ENCODE peak calls at places on chromosomes 2 and 18, in six cellular contexts. C, R, B, J, L and P are unnamed samples. For H3K27me3, the result is how much of the 10 kb centered on the place peaks cover.

GRCh38 chr2:60073201-60073600 is 480.3 kb downstream of the BCL11A start:
- DNase-seq in C (peak), R (no peak), B (no peak), J (no peak), L (no peak), P (no peak)

GRCh38 chr2:53600835-53601234 is 166.8 kb upstream of the CHAC2 start:
- DNase-seq in C (no peak), R (no peak), B (no peak), J (no peak), L (no peak), P (peak)

GRCh38 chr2:64404002-64404731 is 49.8 kb upstream of the LGALSL start:
- DNase-seq in C (peak), R (peak), B (peak), J (no peak), L (peak), P (peak)

GRCh38 chr2:208097801-208098200 is 26.5 kb downstream of the CRYGD start:
- DNase-seq in C (no peak), R (no peak), B (no peak), J (no peak), L (peak), P (peak)

GRCh38 chr2:54455584-54456525 is at the start of gene SPTBN1:
- DNase-seq in C (peak), R (no peak), B (peak), J (peak), L (peak), P (peak)

GRCh38 chr2:126862730-126863129 is 36.0 kb upstream of the TEX51 start:
- DNase-seq in C (no peak), R (no peak), B (no peak), J (no peak), L (no peak), P (no peak)

GRCh38 chr2:237298323-237299118 is 115.4 kb downstream of the COL6A3 start:
- DNase-seq in C (no peak), R (no peak), B (no peak), J (peak), L (peak), P (peak)

GRCh38 chr2:138107288-138107687 is 143.0 kb downstream of the HNMT start:
- DNase-seq in C (no peak), R (no peak), B (no peak), J (no peak), L (no peak), P (no peak)

GRCh38 chr2:229728360-229728759 is 14.0 kb upstream of the DNER start:
- DNase-seq in C (no peak), R (no peak), B (no peak), J (no peak), L (peak), P (peak)

GRCh38 chr18:8709248-8710059 is 4.1 kb downstream of the MTCL1 start:
- DNase-seq in C (no peak), R (no peak), B (no peak), J (no peak), L (no peak), P (no peak)

GRCh38 chr2:222686086-222686750 is 14.8 kb downstream of the MOGAT1 start:
- DNase-seq in C (no peak), R (no peak), B (no peak), J (no peak), L (no peak), P (no peak)

GRCh38 chr2:134982603-134983002 is 64.0 kb downstream of the CCNT2 start:
- DNase-seq in C (no peak), R (no peak), B (no peak), J (no peak), L (no peak), P (no peak)

GRCh38 chr18:11040823-11041712 is 108.3 kb downstream of the PIEZO2 start:
- DNase-seq in C (no peak), R (peak), B (peak), J (no peak), L (peak), P (peak)

GRCh38 chr2:120326048-120326447 is 19.9 kb upstream of the INHBB start:
- DNase-seq in C (no peak), R (no peak), B (no peak), J (no peak), L (no peak), P (no peak)

GRCh38 chr2:9236867-9237266 is 30.3 kb downstream of the ASAP2 start:
- DNase-seq in C (peak), R (no peak), B (peak), J (no peak), L (no peak), P (no peak)

GRCh38 chr2:86498468-86499260 is 57.5 kb downstream of the KDM3A start:
- DNase-seq in C (no peak), R (no peak), B (no peak), J (no peak), L (peak), P (no peak)

GRCh38 chr2:110873597-110874525 is 141.5 kb downstream of the ACOXL start:
- DNase-seq in C (peak), R (no peak), B (no peak), J (no peak), L (no peak), P (no peak)

GRCh38 chr18:74373428-74373827 is 57.8 kb downstream of the C18orf63 start:
- DNase-seq in C (no peak), R (no peak), B (no peak), J (no peak), L (no peak), P (no peak)

GRCh38 chr2:67036446-67036845 is 360.7 kb upstream of the ETAA1 start:
- DNase-seq in C (no peak), R (no peak), B (no peak), J (no peak), L (peak), P (no peak)

GRCh38 chr2:108615480-108616090 is 81.3 kb downstream of the LIMS1 start:
- DNase-seq in C (no peak), R (no peak), B (no peak), J (no peak), L (no peak), P (no peak)

GRCh38 chr18:24270937-24271380 is 126.7 kb downstream of the OSBPL1A start:
- DNase-seq in C (no peak), R (no peak), B (no peak), J (no peak), L (peak), P (peak)

GRCh38 chr2:8534729-8535397 is 147.0 kb upstream of the ID2 start:
- DNase-seq in C (peak), R (no peak), B (peak), J (no peak), L (peak), P (peak)

GRCh38 chr2:79547568-79547967 is 34.7 kb downstream of the CTNNA2 start:
- DNase-seq in C (no peak), R (no peak), B (no peak), J (no peak), L (no peak), P (no peak)

GRCh38 chr18:77101410-77102245 is 31.0 kb downstream of the MBP start:
- DNase-seq in C (no peak), R (no peak), B (peak), J (peak), L (peak), P (peak)

DNA sequence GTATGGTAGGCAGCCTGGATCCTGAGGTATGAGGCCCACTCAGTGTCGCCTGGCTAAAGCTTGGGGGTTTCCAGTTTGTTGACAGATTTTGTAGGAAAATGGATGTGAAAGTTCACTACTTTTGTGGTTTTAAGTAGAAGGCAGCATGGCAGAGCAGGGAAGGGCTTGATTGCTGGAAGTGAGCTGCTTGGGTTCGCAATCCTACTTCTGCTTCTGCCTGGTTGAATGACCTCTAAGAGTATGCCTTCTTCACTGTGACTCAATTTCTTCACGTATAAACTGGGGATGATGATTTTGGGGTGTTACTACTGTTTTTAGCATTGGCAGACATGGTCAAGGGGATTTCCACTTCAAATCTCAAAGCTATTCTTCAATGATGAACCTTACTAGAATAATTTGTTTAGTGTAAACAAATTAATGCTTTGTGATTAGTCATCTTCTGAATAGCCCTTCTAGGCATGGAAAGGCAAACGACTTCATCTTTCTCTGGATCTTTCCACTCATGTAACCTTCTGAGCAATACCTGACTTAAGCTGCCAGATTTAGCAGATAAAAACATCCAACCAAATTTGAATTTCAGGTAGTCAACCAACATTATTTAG is 13.2 kb downstream of the BMP10 start:
- DNase-seq in C (no peak), R (no peak), B (no peak), J (no peak), L (no peak), P (no peak)
- H3K27me3 ChIP-seq in C (under half), R (under half), B (under half), J (under half), L (under half), P (under half)

GRCh38 chr2:149039213-149039724 is 770 bp downstream of the LYPD6B start:
- DNase-seq in C (no peak), R (no peak), B (no peak), J (no peak), L (no peak), P (no peak)
- H3K27me3 ChIP-seq in C (under half), R (under half), B (under half), J (under half), L (under half), P (under half)

DNA sequence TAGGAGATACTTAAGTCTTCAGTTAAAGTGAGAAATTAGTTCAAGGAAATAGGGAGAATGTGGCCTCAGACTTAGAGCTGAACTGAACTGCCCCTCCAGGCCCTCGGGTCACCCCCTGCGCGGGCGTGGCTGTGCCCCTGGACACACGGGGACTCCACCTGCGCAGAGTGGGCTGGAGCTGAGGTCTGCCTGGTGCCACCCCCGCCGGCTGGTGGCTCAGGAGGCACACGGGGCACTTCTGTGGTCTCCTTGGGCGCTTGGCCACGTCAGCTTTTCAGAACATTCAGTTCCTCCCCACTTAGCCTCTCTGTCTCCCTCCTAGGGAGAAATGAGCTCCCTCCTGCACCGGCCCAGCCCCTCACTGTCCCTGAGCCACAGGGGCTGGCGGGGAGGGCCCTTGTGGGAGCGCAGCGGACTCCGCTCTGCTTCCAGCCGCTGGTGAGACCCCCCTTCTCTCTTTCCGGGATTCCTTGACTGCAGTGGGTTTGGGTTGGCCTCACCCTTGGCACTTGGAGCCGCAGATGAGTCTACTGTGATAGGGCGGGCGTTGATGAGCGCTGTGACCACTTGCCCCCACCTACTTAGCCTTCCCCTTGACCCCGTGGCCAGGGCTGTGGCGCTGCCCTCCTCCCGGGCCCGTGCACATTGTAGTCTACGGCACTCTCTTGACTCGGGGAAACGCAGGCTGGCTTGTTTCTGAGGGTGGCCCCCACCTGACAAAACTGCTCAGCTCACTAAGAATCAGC is 18.2 kb upstream of the PDIA6 start:
- DNase-seq in C (peak), R (no peak), B (no peak), J (no peak), L (no peak), P (no peak)
- H3K27me3 ChIP-seq in C (under half), R (under half), B (under half), J (under half), L (half or more), P (under half)

GRCh38 chr18:22346968-22347611 is 70.6 kb downstream of the CTAGE1 start:
- DNase-seq in C (no peak), R (no peak), B (peak), J (no peak), L (peak), P (peak)

GRCh38 chr18:22347624-22348511 is 69.8 kb downstream of the CTAGE1 start:
- DNase-seq in C (no peak), R (no peak), B (peak), J (no peak), L (peak), P (no peak)

GRCh38 chr18:22348521-22349316 is 69.0 kb downstream of the CTAGE1 start:
- DNase-seq in C (peak), R (no peak), B (peak), J (no peak), L (peak), P (peak)

GRCh38 chr18:22349317-22349898 is 68.3 kb downstream of the CTAGE1 start:
- DNase-seq in C (no peak), R (no peak), B (peak), J (no peak), L (peak), P (no peak)

DNA sequence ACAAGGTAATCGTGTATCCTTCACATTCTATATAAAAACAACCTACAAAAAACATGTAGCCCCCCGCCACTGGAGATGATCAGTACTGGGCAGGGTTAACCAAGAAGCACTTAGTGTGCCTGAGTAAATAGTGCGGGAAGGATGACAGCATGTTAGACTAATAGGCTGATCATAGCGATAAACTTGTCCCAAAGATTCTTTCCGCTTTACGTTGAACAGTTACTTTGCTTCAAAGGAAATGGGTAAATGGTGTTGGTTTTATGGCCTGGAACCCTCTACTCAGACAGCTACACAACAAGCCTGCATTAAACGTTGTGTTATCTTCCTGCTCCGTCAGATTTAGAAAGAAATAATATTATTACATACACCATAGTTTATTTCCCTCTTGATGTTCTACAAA is 67.7 kb downstream of the CTAGE1 start:
- DNase-seq in C (no peak), R (no peak), B (no peak), J (no peak), L (peak), P (no peak)
- H3K27me3 ChIP-seq in C (under half), R (under half), B (under half), J (under half), L (under half), P (under half)

GRCh38 chr2:240703417-240704341 is 12.0 kb downstream of the AQP12A start:
- DNase-seq in C (peak), R (no peak), B (no peak), J (no peak), L (no peak), P (peak)

GRCh38 chr2:240707046-240707756 is 15.5 kb downstream of the AQP12A start:
- DNase-seq in C (no peak), R (no peak), B (no peak), J (no peak), L (no peak), P (no peak)

GRCh38 chr2:240707791-240708190 is 16.1 kb downstream of the AQP12A start:
- DNase-seq in C (no peak), R (no peak), B (no peak), J (no peak), L (no peak), P (no peak)

GRCh38 chr2:240704651-240705050 is 13.0 kb downstream of the AQP12A start:
- DNase-seq in C (peak), R (no peak), B (no peak), J (no peak), L (no peak), P (no peak)

GRCh38 chr2:240705204-240705781 is 13.6 kb downstream of the AQP12A start:
- DNase-seq in C (no peak), R (no peak), B (no peak), J (no peak), L (no peak), P (no peak)
- H3K27me3 ChIP-seq in C (under half), R (under half), B (under half), J (under half), L (half or more), P (under half)

DNA sequence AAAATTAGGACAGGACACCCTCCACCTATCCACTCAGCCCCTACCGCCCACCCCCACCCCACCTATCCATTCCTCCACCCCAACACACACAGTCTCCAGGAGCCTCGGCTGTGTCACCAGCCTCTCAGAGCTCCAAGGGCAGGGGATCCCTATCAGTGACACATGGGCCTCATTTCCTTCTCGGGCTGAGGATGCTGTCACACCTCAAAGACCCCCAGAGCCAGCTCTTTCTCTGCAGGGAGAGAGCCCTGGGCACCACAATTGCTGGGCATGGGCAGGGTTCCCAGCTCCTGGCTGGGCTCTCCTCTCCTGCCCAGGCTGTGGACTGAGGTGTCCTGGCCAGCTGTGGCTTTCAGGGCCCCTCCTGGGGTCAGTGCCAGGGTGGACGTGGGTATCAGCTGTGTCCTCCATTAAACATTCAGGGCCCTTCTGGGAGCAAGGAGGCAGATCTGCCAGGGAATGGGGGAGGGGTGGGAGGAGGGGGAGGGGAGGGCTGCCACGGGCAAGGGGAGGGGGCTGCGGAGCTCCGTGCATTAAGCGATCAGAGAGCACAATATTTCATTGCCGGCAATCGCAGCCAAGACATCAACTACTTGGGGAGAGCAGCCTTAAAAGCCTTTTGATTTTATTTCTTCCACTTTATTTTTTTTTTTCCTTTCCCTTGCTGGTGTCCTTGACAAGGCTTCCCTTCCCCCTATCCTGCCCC is 14.3 kb upstream of the ECEL1 start:
- DNase-seq in C (no peak), R (no peak), B (peak), J (no peak), L (no peak), P (no peak)
- H3K27me3 ChIP-seq in C (under half), R (under half), B (under half), J (under half), L (under half), P (under half)